ENCODE peak calls at places on chromosomes 16 and 17, in nine cellular contexts. O is esophagus muscularis mucosa, D is coronary artery, B is A549, P is fibroblast of the aortic adventitia, U is H9, T is endothelial cell, H is PC-9, N is HFFc6. A is an unnamed sample.
A peak's percentile ranks its signal among the peaks of the same experiment; 100 is the strongest.

GRCh38 chr17:56599566-56599965 is 6.1 kb downstream of the NOG start:
- DNase-seq in O (no peak), D (no peak), B (no peak), P (no peak), U (no peak), T (no peak), H (no peak), N (no peak), A (no peak)

GRCh38 chr17:16297367-16298139 is 55.7 kb downstream of the CENPV start:
- DNase-seq in O (no peak), D (no peak), B (no peak), P (no peak), U (no peak), T (no peak), H (no peak), N (no peak), A (no peak)

GRCh38 chr17:19833914-19834313 is 33.8 kb downstream of the ULK2 start:
- DNase-seq in O (no peak), D (no peak), B (no peak), P (no peak), U (no peak), T (no peak), H (no peak), N (no peak), A (no peak)

GRCh38 chr17:70078549-70078948 is 3.5 kb downstream of the KCNJ16 start:
- DNase-seq in O (no peak), D (no peak), B (no peak), P (no peak), U (no peak), T (no peak), H (no peak), N (no peak), A (no peak)

GRCh38 chr17:28033972-28034714 is 8.3 kb upstream of the NLK start:
- DNase-seq in O (no peak), D (no peak), B (no peak), P (peak; percentile 88), U (no peak), T (no peak), H (no peak), N (peak; percentile 91), A (no peak)

GRCh38 chr17:17494499-17495447 is 1.4 kb downstream of the RASD1 start:
- DNase-seq in O (no peak), D (no peak), B (no peak), P (no peak), U (peak; percentile 82), T (peak; percentile 45), H (no peak), N (no peak), A (no peak)

GRCh38 chr16:87550510-87550961 is 51.8 kb upstream of the JPH3 start:
- DNase-seq in O (no peak), D (no peak), B (peak; percentile 36), P (no peak), U (peak; percentile 69), T (peak; percentile 69), H (no peak), N (no peak), A (peak; percentile 83)

GRCh38 chr16:9138731-9139501 is 47.5 kb downstream of the HAPSTR1 start:
- DNase-seq in O (no peak), D (no peak), B (peak; percentile 41), P (peak; percentile 63), U (peak; percentile 89), T (peak; percentile 88), H (no peak), N (peak; percentile 41), A (peak; percentile 61)

GRCh38 chr17:7627250-7628121 is at the start of gene SAT2:
- DNase-seq in O (peak; percentile 100), D (peak; percentile 97), B (peak; percentile 99), P (peak; percentile 95), U (peak; percentile 99), T (peak; percentile 91), H (peak; percentile 74), N (peak; percentile 85), A (peak; percentile 96)

GRCh38 chr17:48497103-48497502 is 33.7 kb downstream of the HOXB1 start:
- DNase-seq in O (no peak), D (no peak), B (no peak), P (peak; percentile 38), U (no peak), T (no peak), H (peak; percentile 73), N (no peak), A (no peak)

GRCh38 chr17:77049440-77049839 is 91.3 kb upstream of the SEC14L1 start:
- DNase-seq in O (no peak), D (no peak), B (no peak), P (no peak), U (no peak), T (no peak), H (no peak), N (no peak), A (no peak)

GRCh38 chr16:88347656-88348376 is 34.9 kb upstream of the ZNF469 start:
- DNase-seq in O (no peak), D (no peak), B (no peak), P (no peak), U (no peak), T (no peak), H (no peak), N (no peak), A (no peak)

GRCh38 chr16:72999541-73000019 is 48.3 kb downstream of the ZFHX3 start:
- DNase-seq in O (no peak), D (peak; percentile 65), B (no peak), P (no peak), U (no peak), T (no peak), H (no peak), N (no peak), A (no peak)

GRCh38 chr16:11583889-11584565 is 2.7 kb downstream of the LITAF start:
- DNase-seq in O (no peak), D (no peak), B (no peak), P (no peak), U (no peak), T (no peak), H (peak; percentile 76), N (no peak), A (peak; percentile 58)

GRCh38 chr17:29143894-29144293 is 36.3 kb downstream of the MYO18A start:
- DNase-seq in O (no peak), D (no peak), B (peak; percentile 74), P (peak; percentile 32), U (peak; percentile 69), T (peak; percentile 45), H (peak; percentile 35), N (peak; percentile 28), A (no peak)

GRCh38 chr16:4519274-4520058 is 19.1 kb downstream of the CDIP1 start:
- DNase-seq in O (no peak), D (no peak), B (no peak), P (no peak), U (no peak), T (no peak), H (no peak), N (no peak), A (no peak)

GRCh38 chr17:48241131-48241591 is 133.6 kb downstream of the SNX11 start:
- DNase-seq in O (no peak), D (no peak), B (peak; percentile 74), P (peak; percentile 80), U (no peak), T (no peak), H (peak; percentile 96), N (peak; percentile 45), A (peak; percentile 46)

DNA sequence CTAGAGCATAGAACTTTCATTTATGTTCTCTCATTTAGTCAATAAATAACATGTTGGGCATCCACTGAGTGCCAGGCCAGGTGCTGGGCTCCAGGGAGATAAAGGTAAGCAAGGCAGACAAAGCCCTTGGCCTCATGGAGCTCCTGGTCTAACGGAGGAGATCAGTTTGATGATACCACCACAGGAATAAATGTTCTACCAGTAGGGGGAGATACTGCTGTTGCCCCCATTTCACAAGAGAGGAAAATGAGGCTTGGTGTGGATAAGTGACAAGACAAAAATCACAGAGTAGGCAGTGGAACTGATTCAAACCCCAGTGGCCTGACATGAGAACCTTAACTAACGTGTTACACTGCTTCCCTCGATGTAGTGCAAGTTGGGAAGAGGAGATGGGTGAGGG is 80.4 kb upstream of the ERCC4 start:
- DNase-seq in O (no peak), D (no peak), B (no peak), P (no peak), U (no peak), T (no peak), H (no peak), N (no peak), A (no peak)
- TF ChIP-seq CTCF in O (no peak), D (no peak), B (no peak), P (no peak), U (peak; percentile 50), T (peak; percentile 29), H (no peak), N (peak; percentile 37), A (no peak)

DNA sequence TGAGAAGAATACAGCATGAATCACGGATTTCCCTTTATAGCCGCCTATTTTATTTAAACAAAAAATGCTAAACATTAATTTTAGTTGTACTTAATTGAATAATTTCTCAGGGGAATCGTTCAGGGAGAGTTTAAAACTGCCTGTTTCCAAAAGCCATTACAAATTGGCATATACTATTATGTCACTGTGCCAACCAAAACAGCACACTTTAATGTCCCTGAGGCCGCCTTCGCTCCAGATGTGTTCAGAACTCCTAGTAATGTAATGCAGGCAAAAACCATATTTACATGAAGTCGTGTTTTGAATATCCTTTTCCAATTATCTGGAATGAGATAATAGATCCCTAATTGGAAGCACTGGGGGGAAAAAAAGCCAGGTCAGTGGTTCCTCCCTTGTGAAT is 166.2 kb downstream of the STX8 start:
- DNase-seq in O (no peak), D (no peak), B (no peak), P (peak; percentile 49), U (no peak), T (no peak), H (no peak), N (no peak), A (no peak)
- TF ChIP-seq CTCF in O (no peak), D (no peak), B (no peak), P (no peak), U (no peak), T (no peak), H (no peak), N (no peak), A (no peak)

DNA sequence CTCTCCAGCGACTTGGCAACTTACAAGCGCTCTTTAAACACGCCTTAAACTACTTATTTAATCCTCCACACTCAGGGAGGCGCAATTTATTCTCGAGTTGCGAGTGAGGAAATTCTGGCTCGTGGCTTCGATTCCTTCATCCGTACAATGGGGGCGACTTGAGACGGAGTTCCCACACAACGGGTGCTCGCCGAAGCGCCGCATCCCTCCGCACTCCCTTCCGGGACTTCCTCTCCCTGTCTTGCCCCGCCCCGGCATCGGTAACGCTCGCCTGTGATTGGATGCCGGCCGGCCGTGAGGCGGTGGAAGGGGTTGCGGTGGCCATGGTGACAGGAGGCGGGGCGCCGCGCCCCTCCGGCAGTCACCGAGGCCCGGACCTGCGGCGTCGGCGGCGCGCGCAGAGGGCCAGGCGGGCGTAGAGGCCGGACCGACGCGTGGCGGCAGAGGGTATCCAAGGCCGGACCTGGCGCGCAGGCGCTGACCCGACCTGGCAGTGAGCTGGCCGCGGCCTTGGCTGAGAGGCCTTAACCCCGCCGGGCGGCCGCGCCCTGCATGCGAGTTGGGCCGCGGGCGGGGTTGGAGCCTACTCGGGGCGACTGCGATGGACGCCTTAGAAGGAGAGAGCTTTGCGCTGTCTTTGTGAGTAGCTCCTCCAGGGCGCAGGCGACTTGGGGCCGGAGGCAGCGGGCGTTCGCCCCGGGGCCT is at the start of gene ARL2BP:
- DNase-seq in O (peak; percentile 99), D (peak; percentile 99), B (peak; percentile 98), P (peak; percentile 97), U (peak; percentile 99), T (peak; percentile 98), H (peak; percentile 89), N (peak; percentile 97), A (peak; percentile 99)
- TF ChIP-seq CTCF in O (no peak), D (no peak), B (peak; percentile 29), P (no peak), U (no peak), T (no peak), H (no peak), N (peak; percentile 53), A (no peak)

GRCh38 chr16:719815-720506 is 985 bp upstream of the ANTKMT start:
- DNase-seq in O (no peak), D (no peak), B (peak; percentile 70), P (no peak), U (no peak), T (no peak), H (no peak), N (no peak), A (no peak)
- TF ChIP-seq CTCF in O (no peak), D (no peak), B (peak; percentile 36), P (peak; percentile 32), U (peak; percentile 38), T (no peak), H (no peak), N (peak; percentile 26), A (peak; percentile 28)